ENCODE peak calls at places on chromosome 9, in four cellular contexts. C is upper lobe of left lung, I is endothelial cell, T is astrocyte of the spinal cord. L is an unnamed sample.
A peak's percentile ranks its signal among the peaks of the same experiment; 100 is the strongest.

GRCh38 chr9:80146466-80146865 is 574.7 kb downstream of the TLE4 start:
- DNase-seq in C (no peak), I (no peak), T (peak; percentile 35), L (no peak)

GRCh38 chr9:10661994-10662393 is 49.2 kb upstream of the PTPRD start:
- DNase-seq in C (no peak), I (no peak), T (no peak), L (no peak)

GRCh38 chr9:91884746-91885687 is 65.0 kb downstream of the ROR2 start:
- DNase-seq in C (no peak), I (no peak), T (no peak), L (no peak)

GRCh38 chr9:82726404-82727276 is 336.3 kb downstream of the RASEF start:
- DNase-seq in C (no peak), I (no peak), T (no peak), L (no peak)

GRCh38 chr9:72386186-72386585 is 21.2 kb upstream of the ZFAND5 start:
- DNase-seq in C (no peak), I (no peak), T (no peak), L (no peak)

GRCh38 chr9:78026416-78026815 is 5.2 kb downstream of the GNAQ start:
- DNase-seq in C (no peak), I (no peak), T (no peak), L (no peak)

GRCh38 chr9:111719541-111719940 is 58.1 kb downstream of the GNG10 start:
- DNase-seq in C (no peak), I (no peak), T (no peak), L (no peak)

GRCh38 chr9:105416840-105417239 is 31.0 kb upstream of the FSD1L start:
- DNase-seq in C (no peak), I (no peak), T (no peak), L (no peak)

GRCh38 chr9:21995652-21996275 is 1.2 kb downstream of the CDKN2B-AS1 start:
- DNase-seq in C (peak; percentile 53), I (peak; percentile 64), T (peak; percentile 68), L (peak; percentile 58)

GRCh38 chr9:19229725-19230355 is 653 bp upstream of the DENND4C start:
- DNase-seq in C (peak; percentile 70), I (peak; percentile 61), T (no peak), L (peak; percentile 87)

GRCh38 chr9:18490591-18491370 is 16.8 kb downstream of the ADAMTSL1 start:
- DNase-seq in C (no peak), I (no peak), T (peak; percentile 99), L (no peak)

GRCh38 chr9:5582835-5583195 is 46.1 kb upstream of the RIC1 start:
- DNase-seq in C (no peak), I (no peak), T (peak; percentile 62), L (no peak)

GRCh38 chr9:93267091-93267541 is 83.2 kb downstream of the WNK2 start:
- DNase-seq in C (no peak), I (no peak), T (no peak), L (no peak)

GRCh38 chr9:686381-686813 is 155.1 kb upstream of the DMRT1 start:
- DNase-seq in C (no peak), I (no peak), T (peak; percentile 48), L (no peak)

GRCh38 chr9:82490019-82490499 is 501.5 kb downstream of the SPATA31D1 start:
- DNase-seq in C (no peak), I (no peak), T (peak; percentile 77), L (no peak)

GRCh38 chr9:5825896-5826622 is 6.9 kb downstream of the ERMP1 start:
- DNase-seq in C (no peak), I (no peak), T (no peak), L (no peak)

GRCh38 chr9:133977421-133978201 is 14.5 kb downstream of the VAV2 start:
- DNase-seq in C (no peak), I (no peak), T (no peak), L (no peak)

GRCh38 chr9:101235105-101235866 is 149.5 kb downstream of the BAAT start:
- DNase-seq in C (no peak), I (peak; percentile 8), T (peak; percentile 4), L (no peak)
- TF ChIP-seq CTCF in C (no peak), I (peak; percentile 42), T (peak; percentile 16), L (peak; percentile 69)

DNA sequence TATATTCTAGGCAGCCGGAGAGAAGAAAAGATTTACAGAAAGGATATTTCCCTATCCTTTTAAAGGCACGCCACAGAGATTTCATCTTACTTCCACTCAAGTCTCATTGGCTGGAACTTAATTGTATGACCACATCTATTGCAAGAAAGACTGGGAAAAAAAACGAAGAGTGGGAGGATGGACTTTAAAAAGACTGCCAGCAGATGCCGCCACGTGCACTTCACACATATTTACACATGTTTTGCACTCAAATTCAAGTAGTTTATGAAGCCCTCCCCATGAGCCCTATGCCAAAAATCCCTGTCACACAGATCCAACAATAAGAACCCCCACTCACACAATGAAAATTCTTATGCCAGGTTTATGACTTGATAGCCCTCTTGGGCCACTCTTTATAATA is 138.5 kb upstream of the TYRP1 start:
- DNase-seq in C (no peak), I (peak; percentile 26), T (peak; percentile 12), L (peak; percentile 5)
- TF ChIP-seq CTCF in C (no peak), I (peak; percentile 31), T (peak; percentile 7), L (no peak)

DNA sequence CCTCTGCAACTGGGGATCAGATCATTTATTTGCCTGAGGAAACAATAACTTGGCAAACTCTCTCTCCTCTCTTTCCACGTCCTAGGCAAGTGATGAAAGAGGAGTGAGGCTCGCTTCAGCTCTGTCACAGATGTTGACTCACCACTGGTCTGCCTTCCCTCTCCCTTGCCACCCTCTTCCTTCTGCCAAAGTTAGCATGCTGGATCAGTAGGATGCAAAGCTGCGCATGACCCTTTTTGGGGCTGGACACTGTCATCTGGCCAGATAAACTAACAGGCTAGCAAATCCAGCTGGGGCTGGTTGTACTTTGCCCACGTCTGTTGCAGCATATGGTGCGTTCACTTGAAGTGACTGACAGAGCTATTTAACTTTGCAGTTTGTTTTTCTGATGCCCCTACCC is 36.2 kb upstream of the SMARCA2 start:
- DNase-seq in C (no peak), I (no peak), T (no peak), L (no peak)
- TF ChIP-seq CTCF in C (no peak), I (no peak), T (no peak), L (no peak)

GRCh38 chr9:123365881-123366528 is 10.0 kb downstream of the CRB2 start:
- DNase-seq in C (no peak), I (no peak), T (no peak), L (no peak)

GRCh38 chr9:123362856-123363255 is 6.9 kb downstream of the CRB2 start:
- DNase-seq in C (no peak), I (no peak), T (no peak), L (no peak)

GRCh38 chr9:123368023-123368422 is 12.0 kb downstream of the CRB2 start:
- DNase-seq in C (no peak), I (no peak), T (no peak), L (no peak)

GRCh38 chr9:123364241-123364824 is 8.3 kb downstream of the CRB2 start:
- DNase-seq in C (no peak), I (no peak), T (peak; percentile 43), L (no peak)

DNA sequence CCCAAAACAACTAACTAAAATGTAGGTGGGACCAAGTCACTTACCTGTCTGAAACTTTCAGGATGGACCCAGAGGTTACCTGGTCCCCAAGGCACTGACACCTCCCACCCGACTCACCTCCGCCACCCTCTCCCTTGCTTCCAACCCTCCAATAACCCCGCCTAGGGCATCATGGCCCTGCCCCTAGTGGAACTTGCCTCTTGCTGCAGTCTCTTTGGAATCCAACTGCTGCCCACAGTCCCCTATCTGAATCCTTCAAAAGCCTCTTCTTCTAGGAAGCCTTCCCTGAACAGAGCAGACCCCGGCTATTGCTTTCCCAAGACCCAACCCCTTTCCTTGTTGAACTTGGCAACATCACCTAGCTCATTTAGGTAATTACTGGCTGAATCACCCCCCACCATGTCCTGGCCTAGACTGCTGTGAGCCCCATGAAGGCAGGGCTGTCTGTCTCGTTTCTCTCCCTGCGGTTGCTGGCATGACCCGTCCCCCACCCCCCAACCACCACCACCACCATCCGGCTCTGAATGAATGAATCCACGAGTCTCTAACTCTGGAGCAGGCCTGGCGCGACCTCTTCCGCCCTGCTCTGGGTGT is 9.4 kb downstream of the CRB2 start:
- DNase-seq in C (no peak), I (no peak), T (no peak), L (no peak)
- TF ChIP-seq CTCF in C (no peak), I (peak; percentile 31), T (peak; percentile 21), L (no peak)